ENCODE peak calls at places on chromosomes 1 and 21, in six cellular contexts. K is psoas muscle, X is body of pancreas, R is tibial nerve, H is endothelial cell of umbilical vein, A is uterus. Z is an unnamed sample.
A peak's percentile ranks its signal among the peaks of the same experiment; 100 is the strongest.

GRCh38 chr1:202835548-202836072 is 24.9 kb downstream of the PCAT6 start:
- DNase-seq in A (no peak), R (no peak), X (no peak), H (no peak), K (no peak), Z (no peak)

GRCh38 chr1:53328490-53329182 is 766 bp upstream of the LRP8 start:
- DNase-seq in H (no peak), K (peak; percentile 41), X (peak; percentile 10), A (peak; percentile 14), R (no peak), Z (no peak)

GRCh38 chr1:237108299-237109040 is 66.5 kb downstream of the RYR2 start:
- DNase-seq in R (no peak), X (no peak), H (no peak), K (no peak), A (no peak), Z (no peak)

GRCh38 chr1:239386453-239387303 is at the start of gene CHRM3:
- DNase-seq in A (peak; percentile 29), X (peak; percentile 94), H (no peak), K (peak; percentile 41), R (no peak), Z (peak; percentile 5)

GRCh38 chr1:11147371-11147770 is 41.8 kb upstream of the ANGPTL7 start:
- DNase-seq in X (no peak), R (no peak), H (peak; percentile 67), K (no peak), A (no peak), Z (no peak)

GRCh38 chr1:55081905-55082296 is 42.6 kb downstream of the PCSK9 start:
- DNase-seq in K (no peak), H (peak; percentile 60), R (no peak), X (no peak), A (no peak), Z (no peak)

GRCh38 chr1:193697105-193697762 is 510.8 kb upstream of the B3GALT2 start:
- DNase-seq in A (no peak), R (no peak), K (no peak), H (no peak), X (no peak), Z (no peak)

GRCh38 chr1:7379445-7379971 is 391.6 kb upstream of the VAMP3 start:
- DNase-seq in X (no peak), K (no peak), R (no peak), A (no peak), H (peak; percentile 94), Z (no peak)

GRCh38 chr21:33069243-33069642 is 698 bp upstream of the OLIG1 start:
- DNase-seq in H (no peak), A (no peak), K (no peak), X (no peak), R (no peak), Z (no peak)

GRCh38 chr21:45562401-45562800 is 20.2 kb upstream of the SLC19A1 start:
- DNase-seq in R (no peak), X (no peak), H (no peak), K (no peak), A (no peak), Z (no peak)

GRCh38 chr1:161998811-161999210 is 24.9 kb downstream of the OLFML2B start:
- DNase-seq in R (no peak), X (no peak), K (no peak), A (no peak), H (no peak), Z (no peak)

GRCh38 chr1:207049974-207050391 is 1.0 kb downstream of the YOD1 start:
- DNase-seq in K (no peak), A (no peak), R (peak; percentile 76), X (peak; percentile 57), H (peak; percentile 73), Z (no peak)

GRCh38 chr1:38028105-38028591 is 15.6 kb downstream of the UTP11 start:
- DNase-seq in R (no peak), H (no peak), X (no peak), K (no peak), A (no peak), Z (no peak)

GRCh38 chr1:169078163-169078883 is 28.2 kb upstream of the ATP1B1 start:
- DNase-seq in A (no peak), R (no peak), K (no peak), X (peak; percentile 17), H (no peak), Z (no peak)

GRCh38 chr1:181391297-181391905 is 91.9 kb upstream of the CACNA1E start:
- DNase-seq in K (no peak), H (no peak), R (no peak), A (no peak), X (no peak), Z (no peak)

GRCh38 chr1:91792393-91793032 is 93.4 kb downstream of the TGFBR3 start:
- DNase-seq in X (no peak), A (no peak), R (no peak), K (no peak), H (peak; percentile 47), Z (no peak)

GRCh38 chr1:32871364-32872188 is 864 bp upstream of the FNDC5 start:
- DNase-seq in X (no peak), A (no peak), K (no peak), R (no peak), H (no peak), Z (no peak)

GRCh38 chr1:226912587-226913176 is 27.4 kb upstream of the COQ8A start:
- DNase-seq in R (no peak), X (peak; percentile 81), K (peak; percentile 84), A (peak; percentile 29), H (peak; percentile 37), Z (no peak)

GRCh38 chr1:64849942-64850341 is 105.1 kb downstream of the RAVER2 start:
- DNase-seq in A (no peak), R (no peak), K (no peak), X (no peak), H (no peak), Z (no peak)

GRCh38 chr1:15965228-15965767 is 10.6 kb downstream of the ZBTB17 start:
- DNase-seq in R (peak; percentile 27), X (no peak), H (peak; percentile 51), A (no peak), K (no peak), Z (peak; percentile 65)

GRCh38 chr1:242427519-242427918 is 97.0 kb downstream of the PLD5 start:
- DNase-seq in K (no peak), A (no peak), X (no peak), R (no peak), H (no peak), Z (no peak)

GRCh38 chr1:47593001-47593568 is 155.2 kb downstream of the FOXD2 start:
- DNase-seq in X (no peak), A (no peak), K (no peak), H (no peak), R (no peak), Z (no peak)

GRCh38 chr21:39125752-39126485 is 57.3 kb downstream of the PSMG1 start:
- DNase-seq in K (peak; percentile 63), X (peak; percentile 49), A (no peak), H (peak; percentile 68), R (peak; percentile 49), Z (no peak)

GRCh38 chr1:199243423-199244061 is 604.7 kb downstream of the PTPRC start:
- DNase-seq in K (peak; percentile 53), H (peak; percentile 58), X (no peak), A (no peak), R (no peak), Z (peak; percentile 4)

GRCh38 chr1:241485554-241485992 is 34.0 kb downstream of the FH start:
- DNase-seq in R (no peak), A (no peak), H (peak; percentile 44), X (no peak), K (no peak), Z (no peak)

GRCh38 chr1:203046984-203047630 is 20.8 kb downstream of the PPFIA4 start:
- DNase-seq in R (no peak), K (no peak), A (no peak), H (peak; percentile 44), X (no peak), Z (no peak)

GRCh38 chr1:85952460-85952859 is 204.1 kb downstream of the COL24A1 start:
- DNase-seq in K (no peak), A (no peak), X (no peak), H (peak; percentile 1), R (no peak), Z (no peak)

GRCh38 chr1:10694633-10695627 is 101.5 kb downstream of the CASZ1 start:
- DNase-seq in A (peak; percentile 87), K (peak; percentile 95), X (peak; percentile 91), R (peak; percentile 66), H (peak; percentile 77), Z (peak; percentile 20)

GRCh38 chr21:46661627-46662366 is 26.3 kb downstream of the PRMT2 start:
- DNase-seq in A (no peak), X (no peak), H (no peak), R (no peak), K (peak; percentile 54), Z (no peak)

GRCh38 chr1:29043270-29043971 is 80.3 kb downstream of the TMEM200B start:
- DNase-seq in K (no peak), A (no peak), X (no peak), R (no peak), H (no peak), Z (no peak)
- H3K27ac ChIP-seq in K (no peak overlapping the region), A (peak overlapping the region; percentile 50), X (no peak overlapping the region), R (no peak overlapping the region), H (no peak overlapping the region), Z (no peak overlapping the region)

DNA sequence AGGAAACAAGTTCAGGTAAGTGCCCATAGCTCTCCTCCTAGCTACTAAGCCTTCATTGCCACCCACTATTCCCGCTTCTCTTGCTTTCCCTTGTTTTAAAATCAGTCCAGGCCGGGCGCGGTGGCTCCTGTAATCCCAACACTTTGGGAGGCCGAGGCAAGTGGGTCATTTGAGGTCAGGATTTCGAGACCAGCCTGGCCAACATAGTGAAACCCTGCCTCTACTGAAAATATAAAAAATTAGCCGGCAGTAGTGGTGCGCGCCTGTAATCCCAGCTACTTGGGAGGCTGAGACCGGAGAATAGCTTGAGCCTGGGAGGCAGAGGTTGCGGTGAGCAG is 4.4 kb upstream of the CTTNBP2NL start:
- DNase-seq in H (no peak), K (no peak), A (no peak), R (no peak), X (no peak), Z (no peak)
- H3K27ac ChIP-seq in H (peak overlapping the region; percentile 100), K (peak overlapping the region; percentile 58), A (peak overlapping the region; percentile 92), R (peak overlapping the region; percentile 68), X (no peak overlapping the region), Z (no peak overlapping the region)

DNA sequence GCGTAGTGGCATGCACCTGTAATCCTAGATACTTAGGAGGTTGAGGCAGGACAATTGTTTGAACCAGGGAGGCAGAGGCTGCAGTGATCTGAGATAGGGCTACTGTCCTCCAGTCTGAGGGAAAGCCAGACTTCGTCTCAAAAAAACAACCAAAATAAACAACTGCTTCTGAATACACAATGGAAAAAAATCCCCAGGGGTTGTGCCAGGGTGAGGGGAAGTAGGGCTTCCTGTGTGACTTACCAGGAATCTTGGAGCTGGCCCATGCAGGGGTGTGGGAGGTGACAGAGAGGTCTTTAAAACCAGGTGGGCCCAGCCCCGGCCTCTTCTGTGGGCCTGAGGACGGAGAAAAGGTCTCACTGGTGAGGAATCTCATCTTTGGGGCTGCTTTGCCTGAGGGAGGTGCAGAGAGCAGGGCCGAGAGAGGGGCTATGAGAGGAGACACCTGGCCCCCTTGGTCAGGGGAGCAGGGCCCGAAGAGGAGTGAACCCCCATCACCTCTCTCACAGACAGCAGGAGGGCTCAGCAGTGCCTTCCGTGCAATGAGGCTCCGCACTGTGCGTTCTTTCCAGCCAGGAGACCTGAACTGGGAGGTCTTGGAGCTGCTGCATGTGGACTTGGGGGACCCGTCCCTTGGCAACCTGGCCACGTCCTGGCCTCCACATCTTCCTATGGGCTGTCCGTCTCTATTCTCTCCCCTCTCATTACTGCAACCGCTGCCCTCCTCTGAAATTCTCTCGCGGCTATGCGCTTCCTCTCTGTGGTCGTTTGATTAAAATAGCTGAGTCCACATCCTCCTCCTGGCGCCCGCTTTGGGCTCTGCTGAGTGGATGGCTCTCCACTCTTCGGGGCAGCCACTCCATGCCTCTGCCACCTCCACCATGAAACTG is 10.7 kb downstream of the PLA2G5 start:
- DNase-seq in H (peak; percentile 30), A (no peak), X (no peak), R (no peak), K (no peak), Z (no peak)
- H3K27ac ChIP-seq in H (no peak overlapping the region), A (no peak overlapping the region), X (no peak overlapping the region), R (no peak overlapping the region), K (no peak overlapping the region), Z (no peak overlapping the region)

GRCh38 chr1:80755944-80756343 is 1044.8 kb upstream of the ADGRL2 start:
- DNase-seq in K (no peak), X (no peak), A (no peak), H (no peak), R (no peak), Z (no peak)
- H3K27ac ChIP-seq in K (no peak overlapping the region), X (no peak overlapping the region), A (no peak overlapping the region), H (no peak overlapping the region), R (no peak overlapping the region), Z (no peak overlapping the region)